ENCODE peak calls at places on chromosomes 16 and 17, in six cellular contexts. One of them, this sample, is unnamed.

GRCh38 chr16:67169642-67170167 is 633 bp upstream of the NOL3 start:
- DNase-seq in NCI-H1694 treated with DMSO at 0.1 percent for 48 hours: peak
- DNase-seq in ELR: peak
- DNase-seq in EH: peak
- DNase-seq in cerebellum: no peak
- DNase-seq in esophagus muscularis mucosa: no peak
- DNase-seq in this sample: no peak

GRCh38 chr17:69597898-69598692 is 183.6 kb downstream of the MAP2K6 start:
- DNase-seq in EH: peak
- DNase-seq in esophagus muscularis mucosa: no peak
- DNase-seq in ELR: peak
- DNase-seq in cerebellum: no peak
- DNase-seq in NCI-H1694 treated with DMSO at 0.1 percent for 48 hours: no peak
- DNase-seq in this sample: peak

GRCh38 chr17:8894673-8895578 is 27.5 kb upstream of the PIK3R6 start:
- DNase-seq in ELR: peak
- DNase-seq in cerebellum: peak
- DNase-seq in esophagus muscularis mucosa: no peak
- DNase-seq in NCI-H1694 treated with DMSO at 0.1 percent for 48 hours: peak
- DNase-seq in EH: peak
- DNase-seq in this sample: no peak

GRCh38 chr16:17846030-17846429 is 375.3 kb upstream of the XYLT1 start:
- DNase-seq in cerebellum: no peak
- DNase-seq in ELR: no peak
- DNase-seq in NCI-H1694 treated with DMSO at 0.1 percent for 48 hours: no peak
- DNase-seq in esophagus muscularis mucosa: no peak
- DNase-seq in EH: no peak
- DNase-seq in this sample: no peak

GRCh38 chr17:79305376-79305775 is 230.8 kb downstream of the ENGASE start:
- DNase-seq in cerebellum: no peak
- DNase-seq in EH: no peak
- DNase-seq in ELR: no peak
- DNase-seq in esophagus muscularis mucosa: no peak
- DNase-seq in NCI-H1694 treated with DMSO at 0.1 percent for 48 hours: no peak
- DNase-seq in this sample: no peak

GRCh38 chr16:22318690-22319358 is 21.6 kb downstream of the POLR3E start:
- DNase-seq in NCI-H1694 treated with DMSO at 0.1 percent for 48 hours: no peak
- DNase-seq in ELR: peak
- DNase-seq in esophagus muscularis mucosa: no peak
- DNase-seq in cerebellum: no peak
- DNase-seq in EH: peak
- DNase-seq in this sample: no peak

GRCh38 chr16:2785101-2785991 is 2.0 kb downstream of the PRSS33 start:
- DNase-seq in NCI-H1694 treated with DMSO at 0.1 percent for 48 hours: no peak
- DNase-seq in ELR: no peak
- DNase-seq in cerebellum: no peak
- DNase-seq in EH: no peak
- DNase-seq in esophagus muscularis mucosa: no peak
- DNase-seq in this sample: no peak

GRCh38 chr16:28935924-28936783 is 4.4 kb downstream of the CD19 start:
- DNase-seq in EH: peak
- DNase-seq in NCI-H1694 treated with DMSO at 0.1 percent for 48 hours: no peak
- DNase-seq in esophagus muscularis mucosa: peak
- DNase-seq in ELR: peak
- DNase-seq in cerebellum: peak
- DNase-seq in this sample: no peak

GRCh38 chr17:3792481-3792880 is 8.5 kb downstream of the ITGAE start:
- DNase-seq in EH: no peak
- DNase-seq in ELR: no peak
- DNase-seq in esophagus muscularis mucosa: no peak
- DNase-seq in NCI-H1694 treated with DMSO at 0.1 percent for 48 hours: no peak
- DNase-seq in cerebellum: peak
- DNase-seq in this sample: no peak

GRCh38 chr16:10833271-10833670 is 14.7 kb upstream of the TVP23A start:
- DNase-seq in ELR: no peak
- DNase-seq in esophagus muscularis mucosa: no peak
- DNase-seq in cerebellum: no peak
- DNase-seq in EH: no peak
- DNase-seq in NCI-H1694 treated with DMSO at 0.1 percent for 48 hours: no peak
- DNase-seq in this sample: no peak

GRCh38 chr17:34580685-34581445 is 1.5 kb downstream of the TMEM132E start:
- DNase-seq in cerebellum: peak
- DNase-seq in EH: no peak
- DNase-seq in ELR: no peak
- DNase-seq in NCI-H1694 treated with DMSO at 0.1 percent for 48 hours: no peak
- DNase-seq in esophagus muscularis mucosa: no peak
- DNase-seq in this sample: no peak

GRCh38 chr17:70913086-70913485 is 743.8 kb downstream of the KCNJ2 start:
- DNase-seq in ELR: no peak
- DNase-seq in cerebellum: no peak
- DNase-seq in esophagus muscularis mucosa: no peak
- DNase-seq in NCI-H1694 treated with DMSO at 0.1 percent for 48 hours: no peak
- DNase-seq in EH: no peak
- DNase-seq in this sample: no peak

GRCh38 chr17:17445925-17446665 is 30.7 kb upstream of the MED9 start:
- DNase-seq in NCI-H1694 treated with DMSO at 0.1 percent for 48 hours: no peak
- DNase-seq in ELR: peak
- DNase-seq in esophagus muscularis mucosa: no peak
- DNase-seq in cerebellum: peak
- DNase-seq in EH: peak
- DNase-seq in this sample: peak

GRCh38 chr17:67624886-67625656 is 92.7 kb upstream of the NOL11 start:
- DNase-seq in NCI-H1694 treated with DMSO at 0.1 percent for 48 hours: no peak
- DNase-seq in ELR: no peak
- DNase-seq in cerebellum: no peak
- DNase-seq in esophagus muscularis mucosa: no peak
- DNase-seq in EH: no peak
- DNase-seq in this sample: no peak

GRCh38 chr17:28527859-28528258 is 21.7 kb downstream of the FOXN1 start:
- DNase-seq in esophagus muscularis mucosa: no peak
- DNase-seq in cerebellum: peak
- DNase-seq in EH: no peak
- DNase-seq in ELR: no peak
- DNase-seq in NCI-H1694 treated with DMSO at 0.1 percent for 48 hours: no peak
- DNase-seq in this sample: no peak

GRCh38 chr17:40950176-40950575 is 12.7 kb upstream of the KRT23 start:
- DNase-seq in cerebellum: no peak
- DNase-seq in NCI-H1694 treated with DMSO at 0.1 percent for 48 hours: no peak
- DNase-seq in ELR: no peak
- DNase-seq in esophagus muscularis mucosa: no peak
- DNase-seq in EH: no peak
- DNase-seq in this sample: no peak

GRCh38 chr16:47578573-47578972 is 117.4 kb downstream of the PHKB start:
- DNase-seq in cerebellum: no peak
- DNase-seq in esophagus muscularis mucosa: no peak
- DNase-seq in NCI-H1694 treated with DMSO at 0.1 percent for 48 hours: no peak
- DNase-seq in ELR: peak
- DNase-seq in EH: peak
- DNase-seq in this sample: no peak

GRCh38 chr16:1773703-1774455 is 945 bp upstream of the MRPS34 start:
- DNase-seq in cerebellum: no peak
- DNase-seq in NCI-H1694 treated with DMSO at 0.1 percent for 48 hours: no peak
- DNase-seq in esophagus muscularis mucosa: no peak
- DNase-seq in EH: peak
- DNase-seq in ELR: peak
- DNase-seq in this sample: no peak

GRCh38 chr17:7650509-7651096 is at the start of gene ATP1B2:
- DNase-seq in cerebellum: peak
- DNase-seq in NCI-H1694 treated with DMSO at 0.1 percent for 48 hours: peak
- DNase-seq in esophagus muscularis mucosa: no peak
- DNase-seq in ELR: peak
- DNase-seq in EH: peak
- DNase-seq in this sample: no peak

GRCh38 chr16:74309789-74310781 is 13.5 kb downstream of the PSMD7 start:
- DNase-seq in NCI-H1694 treated with DMSO at 0.1 percent for 48 hours: peak
- DNase-seq in cerebellum: peak
- DNase-seq in esophagus muscularis mucosa: no peak
- DNase-seq in EH: peak
- DNase-seq in ELR: peak
- DNase-seq in this sample: peak

GRCh38 chr16:79847101-79847500 is 246.6 kb upstream of the MAF start:
- DNase-seq in NCI-H1694 treated with DMSO at 0.1 percent for 48 hours: no peak
- DNase-seq in EH: no peak
- DNase-seq in esophagus muscularis mucosa: no peak
- DNase-seq in ELR: no peak
- DNase-seq in cerebellum: peak
- DNase-seq in this sample: no peak

GRCh38 chr17:4899341-4900230 is at the start of gene C17orf107:
- DNase-seq in ELR: peak
- DNase-seq in EH: peak
- DNase-seq in esophagus muscularis mucosa: peak
- DNase-seq in cerebellum: peak
- DNase-seq in NCI-H1694 treated with DMSO at 0.1 percent for 48 hours: no peak
- DNase-seq in this sample: no peak

GRCh38 chr16:79598341-79599181 is 2.0 kb downstream of the MAF start:
- DNase-seq in EH: no peak
- DNase-seq in NCI-H1694 treated with DMSO at 0.1 percent for 48 hours: no peak
- DNase-seq in esophagus muscularis mucosa: no peak
- DNase-seq in cerebellum: peak
- DNase-seq in ELR: no peak
- DNase-seq in this sample: no peak

GRCh38 chr16:82700541-82701240 is 73.9 kb downstream of the CDH13 start:
- DNase-seq in EH: peak
- DNase-seq in cerebellum: no peak
- DNase-seq in ELR: peak
- DNase-seq in esophagus muscularis mucosa: no peak
- DNase-seq in NCI-H1694 treated with DMSO at 0.1 percent for 48 hours: no peak
- DNase-seq in this sample: no peak

GRCh38 chr17:82909322-82909904 is 69.6 kb upstream of the ZNF750 start:
- DNase-seq in esophagus muscularis mucosa: no peak
- DNase-seq in ELR: no peak
- DNase-seq in EH: no peak
- DNase-seq in NCI-H1694 treated with DMSO at 0.1 percent for 48 hours: no peak
- DNase-seq in cerebellum: no peak
- DNase-seq in this sample: no peak

GRCh38 chr17:1644493-1645206 is 882 bp downstream of the SCARF1 start:
- DNase-seq in ELR: peak
- DNase-seq in EH: peak
- DNase-seq in NCI-H1694 treated with DMSO at 0.1 percent for 48 hours: no peak
- DNase-seq in cerebellum: no peak
- DNase-seq in esophagus muscularis mucosa: no peak
- DNase-seq in this sample: no peak

GRCh38 chr17:5097101-5097834 is 14.4 kb downstream of the ZNF232 start:
- DNase-seq in NCI-H1694 treated with DMSO at 0.1 percent for 48 hours: peak
- DNase-seq in EH: no peak
- DNase-seq in esophagus muscularis mucosa: no peak
- DNase-seq in ELR: no peak
- DNase-seq in cerebellum: peak
- DNase-seq in this sample: no peak

GRCh38 chr17:73546770-73547345 is 97.4 kb downstream of the SDK2 start:
- DNase-seq in esophagus muscularis mucosa: no peak
- DNase-seq in ELR: peak
- DNase-seq in cerebellum: no peak
- DNase-seq in NCI-H1694 treated with DMSO at 0.1 percent for 48 hours: no peak
- DNase-seq in EH: peak
- DNase-seq in this sample: no peak

GRCh38 chr16:12837756-12838155 is 34.1 kb upstream of the CPPED1 start:
- DNase-seq in esophagus muscularis mucosa: no peak
- DNase-seq in cerebellum: no peak
- DNase-seq in NCI-H1694 treated with DMSO at 0.1 percent for 48 hours: no peak
- DNase-seq in EH: no peak
- DNase-seq in ELR: no peak
- DNase-seq in this sample: no peak

GRCh38 chr17:77962349-77962748 is 3.8 kb downstream of the TNRC6C start:
- DNase-seq in cerebellum: no peak
- DNase-seq in NCI-H1694 treated with DMSO at 0.1 percent for 48 hours: no peak
- DNase-seq in ELR: no peak
- DNase-seq in esophagus muscularis mucosa: peak
- DNase-seq in EH: no peak
- DNase-seq in this sample: no peak

GRCh38 chr16:87809150-87809902 is 43.5 kb upstream of the KLHDC4 start:
- DNase-seq in EH: no peak
- DNase-seq in NCI-H1694 treated with DMSO at 0.1 percent for 48 hours: no peak
- DNase-seq in cerebellum: no peak
- DNase-seq in ELR: no peak
- DNase-seq in esophagus muscularis mucosa: no peak
- DNase-seq in this sample: no peak

GRCh38 chr16:19138601-19139000 is 24.8 kb downstream of the ITPRIPL2 start:
- DNase-seq in esophagus muscularis mucosa: peak
- DNase-seq in ELR: peak
- DNase-seq in NCI-H1694 treated with DMSO at 0.1 percent for 48 hours: no peak
- DNase-seq in EH: peak
- DNase-seq in cerebellum: no peak
- DNase-seq in this sample: no peak

GRCh38 chr17:45429338-45430005 is 3.2 kb downstream of the ARHGAP27 start:
- DNase-seq in EH: no peak
- DNase-seq in NCI-H1694 treated with DMSO at 0.1 percent for 48 hours: no peak
- DNase-seq in esophagus muscularis mucosa: no peak
- DNase-seq in ELR: no peak
- DNase-seq in cerebellum: no peak
- DNase-seq in this sample: no peak

GRCh38 chr16:25426829-25427228 is 169.2 kb upstream of the ZKSCAN2 start:
- DNase-seq in esophagus muscularis mucosa: peak
- DNase-seq in cerebellum: peak
- DNase-seq in EH: no peak
- DNase-seq in NCI-H1694 treated with DMSO at 0.1 percent for 48 hours: no peak
- DNase-seq in ELR: no peak
- DNase-seq in this sample: no peak

GRCh38 chr16:4694664-4695451 is 1.5 kb downstream of the NUDT16L1 start:
- DNase-seq in EH: peak
- DNase-seq in ELR: no peak
- DNase-seq in NCI-H1694 treated with DMSO at 0.1 percent for 48 hours: no peak
- DNase-seq in esophagus muscularis mucosa: no peak
- DNase-seq in cerebellum: peak
- DNase-seq in this sample: no peak

GRCh38 chr16:85174871-85175723 is 62.8 kb upstream of the CIBAR2 start:
- DNase-seq in NCI-H1694 treated with DMSO at 0.1 percent for 48 hours: no peak
- DNase-seq in cerebellum: no peak
- DNase-seq in ELR: peak
- DNase-seq in esophagus muscularis mucosa: no peak
- DNase-seq in EH: peak
- DNase-seq in this sample: no peak

GRCh38 chr16:31474173-31474714 is 2.3 kb downstream of the TGFB1I1 start:
- DNase-seq in ELR: peak
- DNase-seq in cerebellum: no peak
- DNase-seq in esophagus muscularis mucosa: no peak
- DNase-seq in NCI-H1694 treated with DMSO at 0.1 percent for 48 hours: no peak
- DNase-seq in EH: peak
- DNase-seq in this sample: no peak

GRCh38 chr16:78045865-78046581 is 23.7 kb downstream of the CLEC3A start:
- DNase-seq in NCI-H1694 treated with DMSO at 0.1 percent for 48 hours: no peak
- DNase-seq in cerebellum: peak
- DNase-seq in esophagus muscularis mucosa: no peak
- DNase-seq in EH: peak
- DNase-seq in ELR: peak
- DNase-seq in this sample: peak

This sample was measured in kidney epithelial cell.